ENCODE peak calls at places on chromosomes 11 and 22, in four cellular contexts. W is endodermal cell; N is AG09309; S is activated naive CD8-positive, alpha-beta T cell treated with anti-CD3 and anti-CD28 coated beads, Interleukin-2, amount 50 U/mL, for 24 hours. F is an unnamed sample.

GRCh38 chr11:60130496-60130895 is 42.0 kb downstream of the MS4A2 start:
- DNase-seq in W (peak), N (no peak), S (no peak), F (peak)

GRCh38 chr11:70545626-70545945 is 147.3 kb downstream of the CTTN start:
- DNase-seq in W (no peak), N (no peak), S (no peak), F (no peak)

GRCh38 chr11:133835258-133836075 is 9.8 kb downstream of the SPATA19 start:
- DNase-seq in W (peak), N (no peak), S (peak), F (no peak)

GRCh38 chr11:107999759-108000455 is 8.8 kb upstream of the CUL5 start:
- DNase-seq in W (peak), N (no peak), S (peak), F (peak)

GRCh38 chr11:35305670-35306382 is 113.5 kb downstream of the SLC1A2 start:
- DNase-seq in W (peak), N (no peak), S (no peak), F (peak)

GRCh38 chr22:39623603-39624500 is 53.3 kb downstream of the CACNA1I start:
- DNase-seq in W (peak), N (no peak), S (no peak), F (no peak)

GRCh38 chr22:19638282-19639015 is 75.9 kb upstream of the SEPTIN5 start:
- DNase-seq in W (peak), N (no peak), S (no peak), F (no peak)

GRCh38 chr22:49214976-49215375 is 612.7 kb downstream of the BRD1 start:
- DNase-seq in W (peak), N (no peak), S (no peak), F (no peak)

GRCh38 chr11:67353317-67354313 is at the start of gene POLD4:
- DNase-seq in W (peak), N (peak), S (peak), F (peak)

GRCh38 chr11:134228625-134229024 is 4.2 kb downstream of the VPS26B start:
- DNase-seq in W (no peak), N (peak), S (peak), F (peak)